ENCODE peak calls at places on chromosome 20, in seven cellular contexts. One of them, this sample, is unnamed.

GRCh38 chr20:14374191-14374590 is 36.8 kb upstream of the FLRT3 start:
- DNase-seq in GM12878: no peak
- DNase-seq in K562: no peak
- DNase-seq in HepG2: no peak
- DNase-seq in HCT116: no peak
- DNase-seq in H1: no peak
- DNase-seq in SK-N-SH: no peak
- DNase-seq in this sample: no peak

GRCh38 chr20:49484180-49485140 is 2.0 kb upstream of the KCNB1 start:
- DNase-seq in H1: peak; percentile 57
- DNase-seq in K562: peak; percentile 73
- DNase-seq in HepG2: peak; percentile 68
- DNase-seq in GM12878: no peak
- DNase-seq in SK-N-SH: peak; percentile 94
- DNase-seq in HCT116: peak; percentile 31
- DNase-seq in this sample: peak; percentile 86

GRCh38 chr20:24914388-24915241 is 34.5 kb upstream of the CST7 start:
- DNase-seq in HCT116: no peak
- DNase-seq in H1: no peak
- DNase-seq in HepG2: no peak
- DNase-seq in K562: no peak
- DNase-seq in SK-N-SH: no peak
- DNase-seq in GM12878: no peak
- DNase-seq in this sample: no peak

GRCh38 chr20:58389968-58390658 is 1.1 kb downstream of the VAPB start:
- DNase-seq in HCT116: peak; percentile 13
- DNase-seq in H1: no peak
- DNase-seq in HepG2: no peak
- DNase-seq in SK-N-SH: no peak
- DNase-seq in K562: peak; percentile 65
- DNase-seq in GM12878: no peak
- DNase-seq in this sample: no peak

GRCh38 chr20:17618673-17619013 is 48.8 kb downstream of the DSTN start:
- DNase-seq in SK-N-SH: no peak
- DNase-seq in HCT116: no peak
- DNase-seq in HepG2: no peak
- DNase-seq in K562: no peak
- DNase-seq in H1: no peak
- DNase-seq in GM12878: no peak
- DNase-seq in this sample: no peak

GRCh38 chr20:14337400-14338171 is at the start of gene FLRT3:
- DNase-seq in HepG2: peak; percentile 93
- DNase-seq in H1: peak; percentile 69
- DNase-seq in HCT116: peak; percentile 83
- DNase-seq in GM12878: peak; percentile 70
- DNase-seq in SK-N-SH: peak; percentile 63
- DNase-seq in K562: no peak
- DNase-seq in this sample: peak; percentile 76

GRCh38 chr20:20614391-20614790 is 98.1 kb downstream of the RALGAPA2 start:
- DNase-seq in H1: no peak
- DNase-seq in HCT116: no peak
- DNase-seq in K562: no peak
- DNase-seq in SK-N-SH: no peak
- DNase-seq in HepG2: no peak
- DNase-seq in GM12878: no peak
- DNase-seq in this sample: no peak

GRCh38 chr20:9036593-9036992 is 32.3 kb upstream of the PLCB4 start:
- DNase-seq in HepG2: no peak
- DNase-seq in K562: no peak
- DNase-seq in H1: no peak
- DNase-seq in SK-N-SH: no peak
- DNase-seq in HCT116: peak; percentile 12
- DNase-seq in GM12878: no peak
- DNase-seq in this sample: no peak

GRCh38 chr20:19233025-19233794 is 20.8 kb downstream of the SLC24A3 start:
- DNase-seq in SK-N-SH: no peak
- DNase-seq in K562: no peak
- DNase-seq in HepG2: no peak
- DNase-seq in GM12878: no peak
- DNase-seq in H1: no peak
- DNase-seq in HCT116: no peak
- DNase-seq in this sample: no peak

GRCh38 chr20:22824077-22824476 is 211.0 kb upstream of the SSTR4 start:
- DNase-seq in H1: no peak
- DNase-seq in HCT116: no peak
- DNase-seq in SK-N-SH: no peak
- DNase-seq in HepG2: no peak
- DNase-seq in K562: no peak
- DNase-seq in GM12878: no peak
- DNase-seq in this sample: no peak

GRCh38 chr20:53578492-53579222 is 15.0 kb downstream of the ZNF217 start:
- DNase-seq in GM12878: peak; percentile 76
- DNase-seq in HCT116: peak; percentile 82
- DNase-seq in H1: no peak
- DNase-seq in HepG2: peak; percentile 94
- DNase-seq in K562: peak; percentile 79
- DNase-seq in SK-N-SH: peak; percentile 77
- DNase-seq in this sample: peak; percentile 80

GRCh38 chr20:35601990-35602389 is 13.6 kb upstream of the SPAG4 start:
- DNase-seq in SK-N-SH: no peak
- DNase-seq in HCT116: no peak
- DNase-seq in GM12878: no peak
- DNase-seq in K562: no peak
- DNase-seq in H1: no peak
- DNase-seq in HepG2: no peak
- DNase-seq in this sample: no peak

GRCh38 chr20:23937303-23938117 is 51.1 kb downstream of the GGTLC1 start:
- DNase-seq in GM12878: peak; percentile 3
- DNase-seq in SK-N-SH: peak; percentile 55
- DNase-seq in HepG2: peak; percentile 52
- DNase-seq in K562: peak; percentile 19
- DNase-seq in H1: peak; percentile 41
- DNase-seq in HCT116: peak; percentile 16
- DNase-seq in this sample: peak; percentile 48

GRCh38 chr20:41406307-41406706 is 39.7 kb upstream of the EMILIN3 start:
- DNase-seq in K562: no peak
- DNase-seq in HCT116: no peak
- DNase-seq in H1: no peak
- DNase-seq in HepG2: no peak
- DNase-seq in GM12878: no peak
- DNase-seq in SK-N-SH: no peak
- DNase-seq in this sample: no peak

GRCh38 chr20:23446505-23446904 is 6.2 kb downstream of the CST11 start:
- DNase-seq in HepG2: peak; percentile 82
- DNase-seq in K562: peak; percentile 43
- DNase-seq in SK-N-SH: peak; percentile 46
- DNase-seq in GM12878: peak; percentile 11
- DNase-seq in H1: no peak
- DNase-seq in HCT116: peak; percentile 35
- DNase-seq in this sample: peak; percentile 40

GRCh38 chr20:64026-64603 is 23.4 kb upstream of the DEFB125 start:
- DNase-seq in SK-N-SH: no peak
- DNase-seq in GM12878: no peak
- DNase-seq in HepG2: no peak
- DNase-seq in K562: no peak
- DNase-seq in HCT116: no peak
- DNase-seq in H1: no peak
- DNase-seq in this sample: no peak
- H3K9me3 ChIP-seq in SK-N-SH: no peaks in the 10 kb centered on the region
- H3K9me3 ChIP-seq in GM12878: no peaks in the 10 kb centered on the region
- H3K9me3 ChIP-seq in HepG2: peaks cover 68% of the 10 kb centered on the region
- H3K9me3 ChIP-seq in K562: no peaks in the 10 kb centered on the region
- H3K9me3 ChIP-seq in HCT116: peaks cover 20% of the 10 kb centered on the region
- H3K9me3 ChIP-seq in H1: peaks cover 73% of the 10 kb centered on the region
- H3K9me3 ChIP-seq in this sample: peaks cover 57% of the 10 kb centered on the region

DNA sequence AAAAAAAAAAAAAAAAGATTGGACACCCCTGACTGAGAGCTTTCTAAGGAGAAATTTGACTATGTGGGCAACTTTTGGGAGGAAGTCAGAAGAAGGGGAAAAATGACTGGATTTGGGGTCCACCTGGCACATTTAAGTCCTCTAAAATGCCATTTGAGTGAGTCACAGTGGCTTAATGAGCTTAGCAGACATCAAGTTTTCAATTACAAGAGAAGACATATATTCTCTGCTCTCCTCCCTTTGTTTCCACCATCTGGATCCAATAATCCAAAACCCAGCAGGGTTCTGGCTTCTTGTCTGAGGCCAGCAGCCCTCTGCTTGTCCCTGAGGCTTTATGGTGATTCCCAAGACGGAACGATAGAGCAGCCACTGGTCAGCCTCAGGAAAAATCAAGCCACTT is 6.9 kb downstream of the PI3 start:
- DNase-seq in H1: no peak
- DNase-seq in HCT116: no peak
- DNase-seq in HepG2: no peak
- DNase-seq in SK-N-SH: peak; percentile 17
- DNase-seq in GM12878: no peak
- DNase-seq in K562: no peak
- DNase-seq in this sample: peak; percentile 22
- TF ChIP-seq YY1 in H1: no peak
- TF ChIP-seq YY1 in HCT116: no peak
- TF ChIP-seq YY1 in HepG2: no peak
- TF ChIP-seq YY1 in SK-N-SH: no peak
- TF ChIP-seq YY1 in GM12878: no peak
- TF ChIP-seq YY1 in K562: no peak
- TF ChIP-seq YY1 in this sample: no peak

DNA sequence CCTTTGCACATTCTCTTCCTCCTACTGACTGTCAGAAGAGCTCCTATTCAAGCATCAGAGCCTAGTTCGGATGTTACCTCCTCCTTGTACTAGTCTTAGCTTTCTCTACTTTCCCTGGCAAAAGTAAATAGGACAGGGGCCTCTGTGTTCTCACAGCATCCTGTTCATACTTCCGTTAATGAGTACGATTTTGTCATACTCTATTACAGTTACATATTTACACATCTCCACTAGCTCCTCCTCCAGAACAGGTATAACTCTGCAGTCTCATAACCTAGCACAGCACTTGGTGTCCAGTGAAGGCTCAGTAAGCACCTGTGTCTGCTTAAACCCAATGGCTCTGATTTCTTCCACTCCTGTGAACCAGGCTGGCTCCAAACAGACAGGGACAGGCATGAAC is 7.0 kb downstream of the ELMO2 start:
- DNase-seq in H1: no peak
- DNase-seq in HepG2: no peak
- DNase-seq in SK-N-SH: no peak
- DNase-seq in GM12878: no peak
- DNase-seq in K562: no peak
- DNase-seq in HCT116: no peak
- DNase-seq in this sample: no peak
- H3K4me3 ChIP-seq in H1: no peak overlapping the region
- H3K4me3 ChIP-seq in HepG2: no peak overlapping the region
- H3K4me3 ChIP-seq in SK-N-SH: no peak overlapping the region
- H3K4me3 ChIP-seq in GM12878: no peak overlapping the region
- H3K4me3 ChIP-seq in K562: no peak overlapping the region
- H3K4me3 ChIP-seq in HCT116: no peak overlapping the region
- H3K4me3 ChIP-seq in this sample: no peak overlapping the region

GRCh38 chr20:29301624-29302259 is 1955.7 kb upstream of the DEFB115 start:
- DNase-seq in K562: no peak
- DNase-seq in SK-N-SH: no peak
- DNase-seq in GM12878: no peak
- DNase-seq in HCT116: no peak
- DNase-seq in HepG2: no peak
- DNase-seq in H1: no peak
- DNase-seq in this sample: no peak
- H3K9me3 ChIP-seq in K562: no peaks in the 10 kb centered on the region
- H3K9me3 ChIP-seq in SK-N-SH: no peaks in the 10 kb centered on the region
- H3K9me3 ChIP-seq in GM12878: no peaks in the 10 kb centered on the region
- H3K9me3 ChIP-seq in HCT116: no peaks in the 10 kb centered on the region
- H3K9me3 ChIP-seq in HepG2: peaks cover 93% of the 10 kb centered on the region
- H3K9me3 ChIP-seq in H1: peaks cover 55% of the 10 kb centered on the region
- H3K9me3 ChIP-seq in this sample: no peaks in the 10 kb centered on the region

DNA sequence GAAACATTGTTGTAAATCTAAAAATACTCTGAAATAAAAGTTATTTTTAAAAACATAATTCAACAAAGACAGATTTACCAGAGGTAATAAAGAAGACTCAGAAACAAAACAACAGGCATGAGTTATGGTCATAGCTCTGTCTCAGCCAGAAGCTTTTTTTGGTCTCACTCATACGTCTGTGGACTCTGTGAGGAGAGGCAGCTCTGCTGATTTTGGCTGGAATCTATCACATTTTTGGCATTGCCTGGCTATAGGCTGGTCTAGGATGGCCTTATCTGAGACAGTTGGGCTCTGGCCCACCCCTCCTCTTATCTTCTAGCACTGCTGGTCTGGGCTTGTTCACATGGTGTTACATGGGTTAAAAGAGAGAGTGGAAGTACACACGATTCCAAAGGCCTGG is 514.0 kb upstream of the BTBD3 start:
- DNase-seq in HepG2: no peak
- DNase-seq in K562: no peak
- DNase-seq in H1: no peak
- DNase-seq in SK-N-SH: no peak
- DNase-seq in HCT116: no peak
- DNase-seq in GM12878: no peak
- DNase-seq in this sample: no peak
- TF ChIP-seq YY1 in HepG2: no peak
- TF ChIP-seq YY1 in K562: no peak
- TF ChIP-seq YY1 in H1: no peak
- TF ChIP-seq YY1 in SK-N-SH: no peak
- TF ChIP-seq YY1 in HCT116: no peak
- TF ChIP-seq YY1 in GM12878: no peak
- TF ChIP-seq YY1 in this sample: no peak

GRCh38 chr20:10303852-10304251 is 85.2 kb downstream of the SNAP25 start:
- DNase-seq in HepG2: no peak
- DNase-seq in HCT116: no peak
- DNase-seq in GM12878: no peak
- DNase-seq in H1: no peak
- DNase-seq in K562: no peak
- DNase-seq in SK-N-SH: no peak
- DNase-seq in this sample: no peak

GRCh38 chr20:10304474-10305046 is 85.9 kb downstream of the SNAP25 start:
- DNase-seq in K562: no peak
- DNase-seq in H1: no peak
- DNase-seq in SK-N-SH: no peak
- DNase-seq in GM12878: no peak
- DNase-seq in HCT116: no peak
- DNase-seq in HepG2: no peak
- DNase-seq in this sample: no peak

GRCh38 chr20:10297223-10297622 is 78.6 kb downstream of the SNAP25 start:
- DNase-seq in K562: no peak
- DNase-seq in H1: no peak
- DNase-seq in GM12878: no peak
- DNase-seq in SK-N-SH: no peak
- DNase-seq in HepG2: no peak
- DNase-seq in HCT116: no peak
- DNase-seq in this sample: no peak

GRCh38 chr20:10297684-10298240 is 79.1 kb downstream of the SNAP25 start:
- DNase-seq in HCT116: no peak
- DNase-seq in K562: no peak
- DNase-seq in SK-N-SH: no peak
- DNase-seq in H1: no peak
- DNase-seq in HepG2: no peak
- DNase-seq in GM12878: no peak
- DNase-seq in this sample: no peak

DNA sequence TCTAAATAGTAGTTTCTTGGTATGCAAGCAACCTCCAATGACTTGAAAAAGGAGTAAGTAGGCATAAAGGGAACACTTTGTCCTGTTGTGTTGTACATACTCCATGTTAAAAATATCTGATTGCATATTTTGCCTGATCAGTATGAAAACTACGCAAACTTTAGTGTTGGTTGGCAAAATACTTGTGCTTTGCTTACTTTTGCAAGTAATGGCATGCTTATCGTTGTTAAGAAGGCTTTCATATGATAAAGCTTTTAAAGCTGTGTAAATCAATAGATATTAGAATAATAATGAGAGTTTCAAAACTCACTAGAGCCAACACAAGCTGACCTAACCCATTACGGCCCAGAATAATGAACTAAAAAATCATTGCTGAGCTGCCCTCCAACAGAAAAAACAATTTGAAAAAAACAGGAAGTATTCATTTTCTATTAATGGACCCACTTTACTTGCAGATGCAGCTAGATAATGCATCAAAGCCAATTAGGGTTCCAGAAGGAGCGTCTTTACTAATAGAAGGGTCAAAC is 82.0 kb downstream of the SNAP25 start:
- DNase-seq in HCT116: no peak
- DNase-seq in HepG2: no peak
- DNase-seq in K562: no peak
- DNase-seq in SK-N-SH: no peak
- DNase-seq in H1: no peak
- DNase-seq in GM12878: no peak
- DNase-seq in this sample: no peak
- H3K4me3 ChIP-seq in HCT116: no peak overlapping the region
- H3K4me3 ChIP-seq in HepG2: no peak overlapping the region
- H3K4me3 ChIP-seq in K562: no peak overlapping the region
- H3K4me3 ChIP-seq in SK-N-SH: no peak overlapping the region
- H3K4me3 ChIP-seq in H1: no peak overlapping the region
- H3K4me3 ChIP-seq in GM12878: no peak overlapping the region
- H3K4me3 ChIP-seq in this sample: no peak overlapping the region